ENCODE peak calls at places on chromosomes 16 and 17, in ten cellular contexts. V is choroid plexus epithelial cell, C is suprapubic skin, L is body of pancreas, A is HFFc6, Q is astrocyte of the spinal cord, M is WERI-Rb-1, W is PC-9, O is fibroblast of the aortic adventitia, J is left ventricle myocardium inferior. D is an unnamed sample.

GRCh38 chr17:236641-237405 is 55.4 kb upstream of the DOC2B start:
- DNase-seq in C (peak; percentile 62), A (no peak), L (peak; percentile 6), Q (no peak), M (no peak), J (peak; percentile 5), O (no peak), W (no peak), V (no peak), D (no peak)

GRCh38 chr17:18025596-18026407 is 13.2 kb downstream of the ATPAF2 start:
- DNase-seq in L (no peak), M (no peak), Q (no peak), W (peak; percentile 85), J (no peak), O (peak; percentile 30), C (no peak), V (no peak), A (peak; percentile 77), D (no peak)

GRCh38 chr16:1989826-1990335 is at the start of gene SYNGR3:
- DNase-seq in J (no peak), L (no peak), W (no peak), O (no peak), M (peak; percentile 42), Q (no peak), A (no peak), C (no peak), V (no peak), D (no peak)

GRCh38 chr17:72976971-72977767 is 115.3 kb downstream of the SLC39A11 start:
- DNase-seq in W (peak; percentile 84), O (peak; percentile 89), L (peak; percentile 64), V (peak; percentile 96), Q (peak; percentile 89), J (peak; percentile 38), C (no peak), A (peak; percentile 94), M (no peak), D (peak; percentile 56)

GRCh38 chr16:84724619-84725307 is 25.0 kb downstream of the USP10 start:
- DNase-seq in J (no peak), M (no peak), C (no peak), L (no peak), A (no peak), W (no peak), O (peak; percentile 66), V (peak; percentile 45), Q (no peak), D (no peak)

GRCh38 chr17:7634384-7634783 is 4.4 kb downstream of the SHBG start:
- DNase-seq in W (no peak), C (no peak), L (peak; percentile 41), J (peak; percentile 46), V (peak; percentile 61), M (peak; percentile 92), Q (peak; percentile 9), A (peak; percentile 25), O (peak; percentile 45), D (no peak)

GRCh38 chr16:31880322-31880979 is 6.8 kb downstream of the ZNF267 start:
- DNase-seq in W (peak; percentile 58), M (no peak), L (no peak), C (no peak), Q (peak; percentile 86), J (no peak), V (peak; percentile 89), O (peak; percentile 63), A (peak; percentile 75), D (peak; percentile 57)

GRCh38 chr17:7380855-7381683 is at the start of gene TNK1:
- DNase-seq in A (no peak), M (peak; percentile 72), Q (no peak), O (no peak), L (peak; percentile 87), J (peak; percentile 48), V (no peak), W (peak; percentile 59), C (no peak), D (no peak)

GRCh38 chr16:179431-179830 is 828 bp upstream of the HBQ1 start:
- DNase-seq in Q (no peak), V (no peak), A (no peak), O (no peak), W (no peak), J (no peak), L (no peak), M (no peak), C (no peak), D (no peak)

GRCh38 chr16:5072334-5073278 is 963 bp downstream of the ALG1 start:
- DNase-seq in O (peak; percentile 26), Q (no peak), A (no peak), C (no peak), L (no peak), W (no peak), M (no peak), J (no peak), V (no peak), D (no peak)

GRCh38 chr16:5078626-5079025 is 7.0 kb downstream of the ALG1 start:
- DNase-seq in J (no peak), O (no peak), Q (no peak), C (no peak), A (no peak), W (no peak), M (no peak), L (no peak), V (no peak), D (no peak)

GRCh38 chr16:5077304-5077703 is 5.7 kb downstream of the ALG1 start:
- DNase-seq in V (no peak), A (no peak), W (no peak), C (no peak), Q (no peak), J (no peak), L (no peak), M (no peak), O (no peak), D (no peak)

GRCh38 chr16:5073279-5073629 is 1.6 kb downstream of the ALG1 start:
- DNase-seq in J (no peak), M (no peak), W (no peak), V (no peak), C (no peak), A (peak; percentile 35), Q (no peak), L (no peak), O (peak; percentile 54), D (no peak)

DNA sequence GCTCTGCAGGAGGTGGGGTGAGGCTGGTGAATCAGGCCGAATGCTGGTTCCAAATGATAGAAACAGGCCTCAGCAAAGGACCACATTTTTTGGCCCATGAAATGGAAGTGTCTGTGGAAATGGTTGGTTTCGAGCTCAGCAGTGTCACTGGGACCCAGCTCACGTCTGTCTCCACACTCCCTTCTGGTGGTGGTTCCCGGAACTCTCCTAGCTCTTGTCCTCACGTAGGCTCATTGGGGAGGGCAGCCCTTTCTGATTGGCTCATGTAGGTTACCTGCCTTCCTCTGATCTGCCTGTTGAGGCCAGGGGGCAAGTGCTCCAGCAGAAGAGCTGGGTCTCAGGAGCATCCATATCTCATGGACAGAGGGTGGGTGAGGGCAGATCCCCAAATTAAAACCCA is 4.0 kb downstream of the ALG1 start:
- DNase-seq in L (no peak), C (no peak), O (no peak), W (no peak), J (no peak), M (no peak), A (no peak), V (no peak), Q (no peak), D (no peak)
- TF ChIP-seq CTCF in L (no peak), C (no peak), O (no peak), W (no peak), J (no peak), M (no peak), A (no peak), V (no peak), Q (no peak), D (peak; percentile 6)

GRCh38 chr17:66542183-66542966 is 240.0 kb downstream of the PRKCA start:
- DNase-seq in C (no peak), W (no peak), A (peak; percentile 55), Q (peak; percentile 76), O (peak; percentile 74), L (no peak), M (no peak), V (peak; percentile 85), J (no peak), D (peak; percentile 53)

GRCh38 chr17:66541461-66542182 is 239.2 kb downstream of the PRKCA start:
- DNase-seq in V (peak; percentile 72), C (no peak), W (no peak), J (no peak), M (no peak), L (no peak), Q (peak; percentile 72), O (peak; percentile 56), A (peak; percentile 87), D (no peak)

GRCh38 chr17:66538776-66539175 is 236.4 kb downstream of the PRKCA start:
- DNase-seq in M (no peak), C (no peak), Q (no peak), A (no peak), J (no peak), W (no peak), O (no peak), V (no peak), L (no peak), D (no peak)

GRCh38 chr17:66537518-66537917 is 235.1 kb downstream of the PRKCA start:
- DNase-seq in J (no peak), L (no peak), V (no peak), Q (no peak), W (no peak), A (no peak), M (no peak), C (no peak), O (no peak), D (no peak)

GRCh38 chr17:66540131-66540781 is 237.8 kb downstream of the PRKCA start:
- DNase-seq in V (peak; percentile 92), W (no peak), M (no peak), J (peak; percentile 35), O (peak; percentile 74), C (no peak), Q (peak; percentile 95), L (peak; percentile 12), A (peak; percentile 80), D (peak; percentile 76)
- TF ChIP-seq CTCF in V (no peak), W (no peak), M (no peak), J (no peak), O (no peak), C (no peak), Q (peak; percentile 3), L (no peak), A (no peak), D (no peak)

GRCh38 chr16:56269824-56270684 is 78.8 kb downstream of the GNAO1 start:
- DNase-seq in O (peak; percentile 22), Q (peak; percentile 66), L (peak; percentile 48), W (no peak), C (no peak), M (peak; percentile 30), J (no peak), V (peak; percentile 72), A (peak; percentile 80), D (no peak)
- TF ChIP-seq CTCF in O (peak; percentile 27), Q (peak; percentile 46), L (no peak), W (no peak), C (no peak), M (peak; percentile 51), J (peak; percentile 37), V (peak; percentile 55), A (peak; percentile 58), D (peak; percentile 32)

DNA sequence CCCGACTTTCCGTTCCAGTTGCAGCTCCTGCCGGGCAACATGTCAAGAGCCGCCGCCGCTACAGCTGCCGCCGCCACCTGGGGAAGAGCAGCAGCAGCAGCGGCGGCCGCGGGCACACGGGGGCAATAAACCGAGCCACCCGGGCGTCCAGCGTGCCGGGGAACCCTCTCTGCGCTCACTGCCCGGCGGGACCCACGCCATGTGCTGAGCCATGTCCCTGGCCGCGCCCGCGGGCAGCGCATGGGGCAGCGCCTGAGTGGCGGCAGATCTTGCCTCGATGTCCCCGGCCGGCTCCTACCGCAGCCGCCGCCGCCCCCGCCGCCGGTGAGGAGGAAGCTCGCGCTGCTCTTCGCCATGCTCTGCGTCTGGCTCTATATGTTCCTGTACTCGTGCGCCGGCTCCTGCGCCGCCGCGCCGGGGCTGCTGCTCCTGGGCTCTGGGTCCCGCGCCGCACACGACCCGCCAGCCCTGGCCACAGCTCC is 439 bp downstream of the HS3ST3B1 start:
- DNase-seq in M (no peak), W (no peak), J (peak; percentile 19), V (peak; percentile 42), Q (peak; percentile 35), L (no peak), C (no peak), O (no peak), A (no peak), D (no peak)
- TF ChIP-seq CTCF in M (no peak), W (no peak), J (peak; percentile 33), V (no peak), Q (no peak), L (peak; percentile 13), C (no peak), O (no peak), A (peak; percentile 59), D (no peak)